ENCODE peak calls at places on chromosomes 11 and 22, in five cellular contexts. Y is IMR-90, Z is neural crest cell, W is WTC11, B is fibroblast of the aortic adventitia. G is an unnamed sample.

GRCh38 chr11:124717786-124718634 is 21.7 kb upstream of the NRGN start:
- DNase-seq in Y (peak), Z (no peak), W (peak), B (peak), G (no peak)

GRCh38 chr11:87260811-87261210 is 223.1 kb downstream of the TMEM135 start:
- DNase-seq in Y (no peak), Z (no peak), W (no peak), B (peak), G (no peak)

GRCh38 chr11:45209904-45210699 is 63.7 kb downstream of the PRDM11 start:
- DNase-seq in Y (peak), Z (peak), W (peak), B (peak), G (peak)

GRCh38 chr11:102577182-102577581 is 46.6 kb upstream of the MMP7 start:
- DNase-seq in Y (peak), Z (no peak), W (no peak), B (no peak), G (no peak)

GRCh38 chr11:113505046-113505445 is 29.8 kb upstream of the DRD2 start:
- DNase-seq in Y (no peak), Z (no peak), W (no peak), B (no peak), G (no peak)

GRCh38 chr11:29310016-29310415 is 706.8 kb downstream of the KCNA4 start:
- DNase-seq in Y (peak), Z (no peak), W (no peak), B (peak), G (no peak)

GRCh38 chr11:86509579-86509978 is 134.9 kb downstream of the CCDC81 start:
- DNase-seq in Y (no peak), Z (no peak), W (no peak), B (peak), G (no peak)

GRCh38 chr11:83257638-83258229 is 28.4 kb downstream of the CCDC90B start:
- DNase-seq in Y (peak), Z (no peak), W (no peak), B (peak), G (no peak)

GRCh38 chr11:100176456-100176855 is 510.6 kb upstream of the ARHGAP42 start:
- DNase-seq in Y (no peak), Z (no peak), W (no peak), B (no peak), G (no peak)

GRCh38 chr11:90310210-90310609 is 87.4 kb upstream of the CHORDC1 start:
- DNase-seq in Y (no peak), Z (no peak), W (no peak), B (no peak), G (no peak)

GRCh38 chr11:984576-984975 is 51.9 kb downstream of the MUC6 start:
- DNase-seq in Y (no peak), Z (no peak), W (no peak), B (no peak), G (no peak)

GRCh38 chr11:72599325-72600117 is 74.7 kb downstream of the PDE2A start:
- DNase-seq in Y (no peak), Z (no peak), W (no peak), B (no peak), G (no peak)

GRCh38 chr11:72600557-72600956 is 73.7 kb downstream of the PDE2A start:
- DNase-seq in Y (no peak), Z (no peak), W (no peak), B (no peak), G (no peak)

GRCh38 chr11:72602250-72602904 is 71.8 kb downstream of the PDE2A start:
- DNase-seq in Y (no peak), Z (no peak), W (no peak), B (no peak), G (no peak)

GRCh38 chr11:72598466-72598865 is 75.8 kb downstream of the PDE2A start:
- DNase-seq in Y (no peak), Z (no peak), W (no peak), B (no peak), G (no peak)

DNA sequence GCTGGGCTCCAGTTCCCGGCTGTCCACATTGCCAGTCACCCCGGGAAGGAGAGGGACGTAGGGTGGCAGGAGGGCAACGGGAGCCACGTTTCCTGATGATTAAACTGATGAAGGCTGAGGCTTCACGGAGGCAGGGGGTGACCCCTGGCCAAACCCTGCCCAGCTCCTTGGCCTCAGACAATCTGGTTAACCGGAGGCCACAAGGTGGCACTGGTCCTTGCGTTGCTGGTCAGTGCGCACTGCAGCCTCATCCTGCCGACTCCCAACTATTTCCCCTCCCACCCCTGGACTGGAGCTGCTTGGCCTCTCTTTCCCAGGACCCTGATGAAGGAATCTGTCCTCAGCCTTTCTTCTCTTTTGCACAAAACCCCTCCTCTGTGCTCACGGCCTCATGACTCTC is 75.3 kb downstream of the PDE2A start:
- DNase-seq in Y (peak), Z (peak), W (peak), B (peak), G (no peak)
- TF ChIP-seq CTCF in Y (peak), Z (peak), W (peak), B (peak), G (peak)

DNA sequence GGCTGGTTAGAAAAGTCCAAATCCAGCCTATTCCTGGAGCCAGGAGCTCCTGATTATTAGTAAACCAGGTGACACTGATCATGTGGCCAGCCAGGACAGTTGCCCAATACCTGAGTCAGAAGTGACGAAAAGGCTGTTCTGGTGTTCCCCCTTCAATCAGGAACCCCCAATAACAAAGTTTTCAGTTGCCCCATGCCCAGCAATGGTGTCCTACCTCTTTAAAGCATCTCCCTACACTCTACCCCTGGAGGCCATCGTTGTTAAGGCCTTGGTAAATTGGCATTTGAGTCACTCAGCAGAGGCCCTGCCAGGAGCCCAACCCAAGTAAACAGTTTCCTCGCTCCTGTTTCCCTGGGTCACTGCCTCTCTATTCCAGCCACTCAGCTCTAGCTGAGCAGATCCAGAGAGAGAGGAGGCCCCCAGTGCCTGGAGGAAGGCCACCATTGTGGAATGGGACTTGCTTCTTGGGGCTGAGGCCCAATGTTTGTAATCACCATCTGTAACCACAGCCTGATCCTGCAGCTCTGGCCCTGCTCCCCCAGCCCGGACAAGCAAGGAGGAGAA is 25.0 kb downstream of the ARHGAP1 start:
- DNase-seq in Y (peak), Z (no peak), W (no peak), B (peak), G (no peak)
- TF ChIP-seq CTCF in Y (no peak), Z (no peak), W (no peak), B (peak), G (no peak)

GRCh38 chr11:126147268-126148111 is 64.0 kb downstream of the RPUSD4 start:
- DNase-seq in Y (no peak), Z (no peak), W (no peak), B (no peak), G (no peak)

GRCh38 chr11:126150256-126150655 is 61.2 kb downstream of the RPUSD4 start:
- DNase-seq in Y (no peak), Z (no peak), W (no peak), B (no peak), G (no peak)

GRCh38 chr11:126148317-126148716 is 63.1 kb downstream of the RPUSD4 start:
- DNase-seq in Y (no peak), Z (no peak), W (no peak), B (no peak), G (no peak)

GRCh38 chr11:126152152-126152551 is 59.3 kb downstream of the RPUSD4 start:
- DNase-seq in Y (no peak), Z (no peak), W (no peak), B (no peak), G (no peak)

DNA sequence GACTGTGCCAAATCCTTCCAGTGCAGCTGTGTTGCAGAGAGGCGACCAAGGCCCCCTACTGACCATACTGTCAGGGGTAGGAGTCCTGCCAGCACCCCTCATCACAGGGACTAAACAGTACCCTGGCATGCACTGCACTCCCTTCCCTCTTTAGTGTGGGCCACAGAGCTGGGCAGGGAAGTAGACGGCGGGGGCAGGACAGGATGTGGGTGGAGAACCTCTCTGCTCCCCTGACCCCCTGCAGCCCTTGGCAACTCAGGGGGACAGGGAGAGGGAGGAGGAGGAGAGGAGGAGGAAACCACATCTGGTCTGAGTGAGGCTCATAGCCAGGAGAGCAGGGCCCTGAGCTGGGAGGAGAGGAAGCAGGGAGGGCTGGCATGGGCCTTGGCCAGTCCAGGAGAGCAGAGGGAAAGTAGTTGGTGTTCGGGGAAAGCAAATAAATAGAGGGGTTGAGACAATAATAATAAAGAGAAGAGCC is 61.7 kb downstream of the RPUSD4 start:
- DNase-seq in Y (no peak), Z (no peak), W (no peak), B (no peak), G (no peak)
- TF ChIP-seq CTCF in Y (no peak), Z (no peak), W (no peak), B (no peak), G (no peak)

GRCh38 chr11:65571940-65572339 is 398 bp upstream of the FAM89B start:
- DNase-seq in Y (peak), Z (no peak), W (peak), B (peak), G (no peak)
- TF ChIP-seq CTCF in Y (peak), Z (peak), W (peak), B (peak), G (peak)

DNA sequence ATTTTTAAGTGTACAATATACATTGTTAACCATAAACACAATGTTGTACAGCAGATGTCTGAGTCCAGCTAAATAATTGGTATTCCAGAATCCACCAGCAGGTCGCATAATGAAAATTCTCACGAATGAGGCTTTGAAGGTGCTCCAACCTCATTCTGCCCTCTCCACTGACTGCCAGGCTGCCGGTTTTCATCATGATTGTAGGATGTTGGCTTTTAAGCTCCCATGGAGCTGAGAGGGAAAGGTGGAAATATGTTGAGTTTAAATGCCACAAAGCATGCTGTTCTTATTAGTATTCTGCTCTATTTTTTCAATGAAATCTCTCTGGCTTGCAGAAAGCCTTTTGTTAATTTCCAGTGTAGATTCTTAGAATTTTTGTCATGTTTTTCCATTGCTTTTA is 337.2 kb upstream of the DDI1 start:
- DNase-seq in Y (no peak), Z (no peak), W (no peak), B (peak), G (no peak)
- TF ChIP-seq CTCF in Y (peak), Z (peak), W (no peak), B (peak), G (no peak)

GRCh38 chr22:38070250-38070921 is 13.2 kb downstream of the PICK1 start:
- DNase-seq in Y (no peak), Z (no peak), W (no peak), B (no peak), G (no peak)

GRCh38 chr22:38067771-38068360 is 10.7 kb downstream of the PICK1 start:
- DNase-seq in Y (no peak), Z (no peak), W (no peak), B (no peak), G (no peak)

GRCh38 chr22:38068641-38069371 is 11.6 kb downstream of the PICK1 start:
- DNase-seq in Y (no peak), Z (no peak), W (no peak), B (no peak), G (no peak)

GRCh38 chr22:38071421-38072321 is 12.3 kb downstream of the SLC16A8 start:
- DNase-seq in Y (no peak), Z (no peak), W (no peak), B (no peak), G (no peak)

GRCh38 chr22:38069372-38070249 is 12.4 kb downstream of the PICK1 start:
- DNase-seq in Y (peak), Z (peak), W (peak), B (peak), G (no peak)
- TF ChIP-seq CTCF in Y (peak), Z (peak), W (peak), B (peak), G (peak)

GRCh38 chr11:119706887-119707286 is 22.1 kb downstream of the NECTIN1 start:
- DNase-seq in Y (no peak), Z (no peak), W (peak), B (no peak), G (no peak)
- TF ChIP-seq CTCF in Y (no peak), Z (peak), W (no peak), B (no peak), G (peak)

GRCh38 chr22:38097557-38098409 is 12.7 kb downstream of the BAIAP2L2 start:
- DNase-seq in Y (peak), Z (peak), W (peak), B (peak), G (no peak)
- TF ChIP-seq CTCF in Y (peak), Z (peak), W (peak), B (peak), G (no peak)

DNA sequence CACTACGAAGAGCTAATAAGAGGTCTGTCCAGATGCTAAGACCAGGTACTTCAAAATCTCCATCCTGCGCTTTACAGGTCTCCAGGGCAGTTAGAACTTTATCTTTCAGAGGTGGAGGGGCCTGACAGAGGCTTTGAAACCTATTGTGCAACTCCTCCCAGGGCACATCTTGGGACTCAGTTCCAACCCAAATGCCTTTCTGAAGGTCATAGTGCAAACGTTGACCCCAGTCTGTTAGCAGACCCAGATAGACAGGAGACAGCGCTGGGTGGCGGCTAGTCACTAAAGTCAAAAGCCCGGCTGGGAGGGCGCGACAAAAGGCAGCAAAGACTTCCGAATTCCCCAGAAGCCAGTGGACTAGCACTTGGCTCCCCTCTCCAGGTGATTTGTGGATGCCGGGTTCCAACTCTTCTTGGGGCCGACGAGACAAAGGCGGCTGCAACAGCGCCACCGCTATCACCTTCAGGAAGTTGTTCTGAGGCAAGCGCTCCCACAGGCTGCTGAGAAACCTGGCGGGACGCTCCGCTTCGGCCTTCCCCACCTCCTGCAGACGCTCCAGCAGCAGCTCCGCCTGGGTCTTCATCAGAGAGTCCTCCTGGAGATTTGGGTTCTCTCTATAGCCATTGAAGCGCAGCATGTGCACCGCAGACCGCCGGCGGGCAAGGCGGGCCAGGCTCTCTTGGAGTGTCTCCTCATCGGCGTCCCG is 728 bp downstream of the FANCF start:
- DNase-seq in Y (peak), Z (no peak), W (peak), B (peak), G (peak)
- TF ChIP-seq CTCF in Y (peak), Z (peak), W (no peak), B (peak), G (peak)

GRCh38 chr11:15627560-15627959 is 512.8 kb downstream of the INSC start:
- DNase-seq in Y (peak), Z (no peak), W (no peak), B (peak), G (no peak)

GRCh38 chr11:15624701-15625100 is 510.0 kb downstream of the INSC start:
- DNase-seq in Y (no peak), Z (no peak), W (no peak), B (no peak), G (no peak)

GRCh38 chr11:15635501-15635900 is 520.8 kb downstream of the INSC start:
- DNase-seq in Y (no peak), Z (no peak), W (no peak), B (no peak), G (no peak)

GRCh38 chr11:15625691-15626090 is 511.0 kb downstream of the INSC start:
- DNase-seq in Y (no peak), Z (no peak), W (no peak), B (no peak), G (no peak)

DNA sequence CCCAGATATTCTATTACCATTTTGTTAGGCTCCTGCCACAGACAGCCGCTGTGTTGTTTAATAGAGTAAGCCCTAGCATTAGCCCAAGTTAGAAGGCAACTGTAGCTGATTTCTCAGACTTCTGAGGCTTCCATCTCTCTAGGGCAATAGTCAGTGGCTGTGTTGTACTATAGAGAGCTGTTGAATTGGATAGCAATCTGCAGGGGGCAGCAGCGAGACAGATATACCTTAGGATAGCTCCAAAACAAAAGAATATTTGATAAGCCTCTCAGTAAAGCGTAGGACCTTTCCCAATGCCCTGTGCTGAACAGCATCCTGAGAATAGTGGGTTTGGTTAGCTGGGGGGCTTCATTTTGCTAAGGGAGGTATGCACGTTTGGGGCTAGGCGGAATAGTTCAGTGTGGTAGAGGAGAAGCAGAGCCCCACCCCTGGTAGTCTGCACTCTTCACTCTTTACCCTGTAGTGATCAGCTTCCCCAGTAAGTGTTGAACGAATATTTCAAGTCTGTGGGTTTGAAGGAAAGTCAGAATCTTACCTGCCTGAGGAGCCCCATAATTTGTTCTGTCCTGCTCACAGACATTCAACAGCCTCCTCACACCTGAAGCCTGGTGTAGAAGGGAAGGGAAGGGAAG is 515.1 kb downstream of the INSC start:
- DNase-seq in Y (no peak), Z (peak), W (peak), B (no peak), G (no peak)
- TF ChIP-seq CTCF in Y (peak), Z (peak), W (peak), B (peak), G (peak)